ENCODE peak calls at places on chromosome 16, in five cellular contexts. G is fibroblast of lung, Y is neural progenitor cell, U is GM23338, D is IMR-90. Q is an unnamed sample.

GRCh38 chr16:901715-902601 is 68.8 kb downstream of the LMF1 start:
- DNase-seq in G (no peak), Y (no peak), U (no peak), D (no peak), Q (no peak)

GRCh38 chr16:4052096-4052495 is 64.1 kb downstream of the ADCY9 start:
- DNase-seq in G (no peak), Y (no peak), U (no peak), D (no peak), Q (no peak)

GRCh38 chr16:14378684-14379467 is 251.2 kb downstream of the PARN start:
- DNase-seq in G (no peak), Y (no peak), U (no peak), D (peak), Q (no peak)

GRCh38 chr16:9148376-9149015 is 57.1 kb downstream of the HAPSTR1 start:
- DNase-seq in G (no peak), Y (no peak), U (peak), D (no peak), Q (no peak)

GRCh38 chr16:20792216-20792615 is 14.1 kb downstream of the ERI2 start:
- DNase-seq in G (no peak), Y (no peak), U (no peak), D (peak), Q (no peak)

GRCh38 chr16:28597692-28598261 is 927 bp upstream of the SULT1A2 start:
- DNase-seq in G (no peak), Y (peak), U (peak), D (no peak), Q (peak)

GRCh38 chr16:20865420-20866126 is 34.6 kb downstream of the DCUN1D3 start:
- DNase-seq in G (peak), Y (no peak), U (no peak), D (peak), Q (no peak)

GRCh38 chr16:12439443-12440232 is 364.0 kb downstream of the CPPED1 start:
- DNase-seq in G (no peak), Y (no peak), U (no peak), D (no peak), Q (no peak)

GRCh38 chr16:88289549-88290344 is 93.0 kb upstream of the ZNF469 start:
- DNase-seq in G (no peak), Y (no peak), U (no peak), D (no peak), Q (no peak)

GRCh38 chr16:81752876-81753227 is 26.2 kb upstream of the PLCG2 start:
- DNase-seq in G (no peak), Y (no peak), U (no peak), D (no peak), Q (no peak)
- H3K4me3 ChIP-seq in G (no peak), Y (no peak), U (no peak), D (no peak), Q (peak)

DNA sequence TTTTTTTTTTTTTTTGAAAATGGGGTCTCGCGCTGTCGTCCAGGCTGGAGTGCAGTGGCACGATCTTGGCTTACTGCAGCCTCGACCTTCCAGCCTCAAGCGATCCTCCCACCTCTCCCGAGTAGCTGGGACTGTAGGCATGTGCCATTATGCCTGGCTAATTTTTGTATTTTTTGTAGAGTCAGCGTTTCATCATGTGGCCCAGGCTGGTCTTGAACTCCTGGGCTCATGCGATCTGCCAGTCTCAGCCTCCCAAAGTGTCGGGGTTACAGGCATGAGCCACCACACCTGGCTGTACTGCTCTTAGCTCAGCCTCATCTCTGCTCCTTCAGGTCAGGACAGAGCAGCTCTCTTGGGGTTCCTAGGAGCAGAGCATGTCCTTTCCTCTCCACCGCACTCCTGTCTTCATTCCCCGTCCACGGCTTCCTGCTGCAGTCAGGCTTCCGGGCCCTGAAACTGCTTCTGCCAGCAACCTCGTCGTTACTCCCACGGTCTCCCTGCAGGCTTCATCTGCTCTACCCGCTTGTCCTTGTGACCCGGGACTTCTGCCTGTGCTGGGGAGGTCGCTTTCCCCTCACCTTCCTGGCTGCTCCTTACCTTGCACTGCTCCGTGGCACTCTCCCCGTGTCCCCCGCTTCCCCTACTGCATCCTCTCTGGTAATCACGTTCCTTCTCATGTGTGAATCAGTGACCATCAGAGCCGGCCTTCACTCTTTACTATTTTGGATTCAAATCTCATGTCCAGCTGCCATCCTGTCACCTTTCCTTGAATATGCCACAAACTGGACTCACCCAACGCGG is 38.0 kb downstream of the PRMT7 start:
- DNase-seq in G (no peak), Y (no peak), U (no peak), D (no peak), Q (no peak)
- H3K4me2 ChIP-seq in G (no peak), Y (no peak), U (no peak), D (no peak), Q (no peak)

GRCh38 chr16:46689492-46690280 is at the start of gene ORC6:
- DNase-seq in G (peak), Y (peak), U (peak), D (peak), Q (peak)

GRCh38 chr16:46687486-46687885 is 1.5 kb downstream of the VPS35 start:
- DNase-seq in G (no peak), Y (no peak), U (no peak), D (no peak), Q (no peak)

GRCh38 chr16:46688101-46688656 is 799 bp downstream of the VPS35 start:
- DNase-seq in G (no peak), Y (no peak), U (no peak), D (peak), Q (peak)

GRCh38 chr16:46688657-46689491 is at the start of gene VPS35:
- DNase-seq in G (peak), Y (peak), U (peak), D (peak), Q (peak)

GRCh38 chr16:46686815-46687473 is 2.0 kb downstream of the VPS35 start:
- DNase-seq in G (no peak), Y (no peak), U (no peak), D (no peak), Q (no peak)
- H3K4me3 ChIP-seq in G (peak), Y (peak), U (peak), D (no peak), Q (peak)

GRCh38 chr16:72588554-72588953 is 416.6 kb upstream of the PMFBP1 start:
- DNase-seq in G (no peak), Y (no peak), U (no peak), D (peak), Q (no peak)

GRCh38 chr16:72590179-72590937 is 418.4 kb upstream of the PMFBP1 start:
- DNase-seq in G (no peak), Y (no peak), U (no peak), D (peak), Q (no peak)
- H3K4me2 ChIP-seq in G (no peak), Y (no peak), U (no peak), D (no peak), Q (no peak)

GRCh38 chr16:89294486-89294885 is 77.0 kb downstream of the ZNF778 start:
- DNase-seq in G (no peak), Y (no peak), U (no peak), D (no peak), Q (no peak)

GRCh38 chr16:89291776-89292175 is 74.3 kb downstream of the ZNF778 start:
- DNase-seq in G (no peak), Y (peak), U (no peak), D (no peak), Q (no peak)

GRCh38 chr16:89292443-89293078 is 75.1 kb downstream of the ZNF778 start:
- DNase-seq in G (no peak), Y (no peak), U (peak), D (no peak), Q (no peak)

GRCh38 chr16:89295071-89295900 is 77.8 kb downstream of the ZNF778 start:
- DNase-seq in G (no peak), Y (no peak), U (no peak), D (no peak), Q (no peak)

DNA sequence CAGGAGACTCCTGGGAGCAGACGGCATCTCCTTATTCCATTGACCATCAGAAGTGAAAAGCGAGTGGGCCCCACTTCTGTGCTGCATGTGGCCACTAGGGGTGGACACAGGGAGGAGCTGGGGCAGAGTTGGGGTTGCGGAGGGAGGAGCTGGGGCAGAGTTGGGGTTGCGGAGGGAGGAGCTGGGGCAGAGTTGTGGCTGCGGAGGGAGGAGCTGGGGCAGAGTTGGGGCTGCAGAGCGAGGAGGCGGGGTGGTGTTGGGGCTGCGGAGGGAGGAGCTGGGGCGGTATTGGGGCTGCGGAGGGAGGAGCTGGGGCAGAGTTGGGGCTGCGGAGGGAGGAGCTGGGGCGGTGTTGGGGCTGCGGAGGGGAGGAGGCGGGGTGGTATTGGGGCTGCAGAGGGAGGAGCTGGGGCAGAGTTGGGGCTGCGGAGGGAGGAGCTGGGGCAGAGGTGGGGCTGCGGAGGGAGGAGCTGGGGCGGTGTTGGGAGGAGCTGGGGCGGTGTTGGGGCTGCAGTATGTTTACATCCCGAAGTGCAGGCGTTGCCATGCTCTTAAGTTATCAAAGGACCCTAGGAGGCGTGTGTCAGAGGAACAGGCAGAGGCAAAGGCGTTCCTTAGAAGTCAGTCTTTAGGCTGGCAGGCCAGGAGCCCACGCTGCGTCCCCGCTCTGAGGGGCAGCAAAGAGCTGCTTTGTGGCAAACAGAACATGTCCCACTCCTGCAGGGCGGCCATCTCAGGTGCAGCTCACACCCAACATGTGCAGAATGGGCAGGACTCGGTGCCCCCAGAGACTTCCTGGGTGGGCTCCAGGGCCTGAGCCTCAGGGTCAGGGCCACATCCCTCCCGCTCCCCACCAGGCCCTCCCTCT is 76.0 kb downstream of the ZNF778 start:
- DNase-seq in G (peak), Y (peak), U (peak), D (peak), Q (no peak)
- H3K4me3 ChIP-seq in G (no peak), Y (no peak), U (peak), D (no peak), Q (no peak)

Q was measured in Karpas-422.